ENCODE peak calls at places on chromosomes 5 and 9, in seven cellular contexts. Z is neural crest cell; T is psoas muscle; B is CD8-positive, alpha-beta T cell; X is WERI-Rb-1; W is Calu3; V is ovary. F is an unnamed sample.

GRCh38 chr9:123998970-123999621 is 12.5 kb upstream of the LHX2 start:
- DNase-seq in Z (no peak), T (no peak), B (no peak), X (peak; percentile 30), W (no peak), V (no peak), F (no peak)

GRCh38 chr9:91197232-91198181 is 164.2 kb downstream of the AUH start:
- DNase-seq in Z (no peak), T (peak; percentile 77), B (no peak), X (no peak), W (peak; percentile 74), V (peak; percentile 77), F (no peak)

GRCh38 chr5:75509956-75510355 is 1.5 kb downstream of the CERT1 start:
- DNase-seq in Z (no peak), T (no peak), B (no peak), X (no peak), W (peak; percentile 16), V (no peak), F (no peak)

GRCh38 chr9:137740311-137740710 is 121.5 kb downstream of the EHMT1 start:
- DNase-seq in Z (no peak), T (peak; percentile 65), B (no peak), X (no peak), W (no peak), V (peak; percentile 80), F (no peak)

GRCh38 chr9:127519301-127520166 is 68.2 kb downstream of the LRSAM1 start:
- DNase-seq in Z (no peak), T (no peak), B (no peak), X (no peak), W (peak; percentile 83), V (no peak), F (no peak)

GRCh38 chr9:127124091-127124490 is 1.7 kb upstream of the ANGPTL2 start:
- DNase-seq in Z (no peak), T (peak; percentile 26), B (no peak), X (no peak), W (no peak), V (no peak), F (no peak)

GRCh38 chr5:97297063-97297715 is 114.1 kb upstream of the RIOK2 start:
- DNase-seq in Z (peak; percentile 23), T (no peak), B (no peak), X (peak; percentile 74), W (peak; percentile 63), V (no peak), F (peak; percentile 25)

GRCh38 chr5:36073595-36074216 is 7.0 kb upstream of the UGT3A2 start:
- DNase-seq in Z (no peak), T (no peak), B (no peak), X (peak; percentile 52), W (no peak), V (no peak), F (no peak)

GRCh38 chr9:133710661-133711427 is 27.3 kb downstream of the SARDH start:
- DNase-seq in Z (no peak), T (peak; percentile 48), B (no peak), X (no peak), W (no peak), V (peak; percentile 22), F (no peak)

GRCh38 chr9:131015112-131015511 is 6.1 kb downstream of the LAMC3 start:
- DNase-seq in Z (no peak), T (peak; percentile 30), B (no peak), X (no peak), W (no peak), V (no peak), F (no peak)

GRCh38 chr9:129962889-129963703 is 79.9 kb downstream of the FNBP1 start:
- DNase-seq in Z (no peak), T (no peak), B (peak; percentile 78), X (no peak), W (peak; percentile 11), V (no peak), F (no peak)

GRCh38 chr9:136644593-136645342 is 17.9 kb upstream of the EGFL7 start:
- DNase-seq in Z (peak; percentile 73), T (peak; percentile 92), B (peak; percentile 77), X (no peak), W (peak; percentile 73), V (no peak), F (peak; percentile 58)

GRCh38 chr5:16774806-16775205 is 158.0 kb upstream of the RETREG1 start:
- DNase-seq in Z (no peak), T (no peak), B (no peak), X (no peak), W (no peak), V (no peak), F (no peak)

GRCh38 chr5:16782227-16782626 is 153.9 kb downstream of the MYO10 start:
- DNase-seq in Z (no peak), T (no peak), B (no peak), X (no peak), W (no peak), V (no peak), F (no peak)

GRCh38 chr5:16773990-16774389 is 157.2 kb upstream of the RETREG1 start:
- DNase-seq in Z (no peak), T (no peak), B (no peak), X (no peak), W (no peak), V (no peak), F (no peak)

GRCh38 chr5:16777432-16777831 is 158.7 kb downstream of the MYO10 start:
- DNase-seq in Z (no peak), T (no peak), B (no peak), X (no peak), W (no peak), V (no peak), F (no peak)

DNA sequence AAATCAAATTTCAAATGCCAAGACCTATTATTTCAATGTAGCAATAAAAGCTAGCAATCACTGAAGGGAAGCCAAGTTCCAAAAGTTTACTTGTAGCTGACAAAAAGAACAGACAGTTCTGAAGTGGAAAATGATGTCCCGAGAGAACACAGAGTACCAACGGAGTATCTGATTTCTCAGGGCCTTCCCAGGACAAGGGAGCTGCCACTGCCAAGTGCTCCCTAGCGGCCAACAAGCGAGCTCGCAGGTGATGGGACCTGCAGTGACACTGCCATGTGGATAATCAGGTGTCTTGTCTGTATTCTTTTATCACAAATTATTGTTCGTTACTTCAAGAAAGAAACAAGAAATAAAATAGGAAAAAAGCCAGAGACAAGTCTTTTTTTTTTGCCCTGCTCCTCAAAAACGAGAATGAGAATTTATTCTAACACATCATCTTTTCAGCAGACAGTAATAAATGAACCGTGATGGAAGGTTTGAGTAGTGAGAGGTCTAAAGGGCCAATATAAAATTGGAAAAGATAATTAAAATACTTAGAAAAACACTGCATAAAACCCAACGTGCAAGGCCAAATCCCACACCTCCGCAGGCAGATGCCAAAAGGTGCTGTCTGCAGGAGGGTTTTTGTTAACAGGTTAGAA is 159.4 kb downstream of the MYO10 start:
- DNase-seq in Z (peak; percentile 26), T (peak; percentile 86), B (no peak), X (no peak), W (no peak), V (no peak), F (no peak)
- TF ChIP-seq CTCF in Z (peak; percentile 62), T (peak; percentile 49), B (no peak), X (peak; percentile 15), W (no peak), V (no peak), F (peak; percentile 58)

GRCh38 chr5:170413897-170414296 is 24.7 kb upstream of the KCNMB1 start:
- DNase-seq in Z (no peak), T (no peak), B (no peak), X (no peak), W (no peak), V (no peak), F (no peak)

GRCh38 chr5:170414786-170415185 is 25.6 kb upstream of the KCNMB1 start:
- DNase-seq in Z (no peak), T (no peak), B (no peak), X (no peak), W (no peak), V (no peak), F (no peak)

GRCh38 chr5:170408189-170408588 is 19.0 kb upstream of the KCNMB1 start:
- DNase-seq in Z (no peak), T (no peak), B (no peak), X (peak; percentile 29), W (no peak), V (no peak), F (no peak)

GRCh38 chr5:170408866-170409265 is 19.7 kb upstream of the KCNMB1 start:
- DNase-seq in Z (no peak), T (no peak), B (no peak), X (no peak), W (no peak), V (no peak), F (no peak)

DNA sequence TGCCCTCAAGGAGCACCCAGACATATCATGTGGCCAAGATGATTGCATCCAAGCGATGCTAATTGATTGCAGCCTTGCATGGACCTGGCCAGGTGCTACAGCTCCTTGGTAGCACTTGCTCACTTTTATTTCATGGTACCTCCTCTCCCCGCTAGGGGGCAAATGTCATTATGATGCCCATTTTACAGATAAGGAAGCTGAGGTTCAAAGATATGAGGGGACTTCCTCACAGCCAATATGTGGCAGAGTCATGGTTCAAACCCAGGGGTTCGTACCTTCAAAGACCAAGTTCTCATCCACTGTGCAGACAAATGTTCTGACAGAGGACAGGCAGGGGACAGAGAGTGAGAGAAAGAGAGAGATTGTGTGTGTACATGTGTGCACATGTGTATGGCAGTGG is 21.9 kb upstream of the KCNMB1 start:
- DNase-seq in Z (no peak), T (no peak), B (no peak), X (no peak), W (no peak), V (no peak), F (no peak)
- TF ChIP-seq CTCF in Z (no peak), T (no peak), B (no peak), X (no peak), W (no peak), V (no peak), F (no peak)

DNA sequence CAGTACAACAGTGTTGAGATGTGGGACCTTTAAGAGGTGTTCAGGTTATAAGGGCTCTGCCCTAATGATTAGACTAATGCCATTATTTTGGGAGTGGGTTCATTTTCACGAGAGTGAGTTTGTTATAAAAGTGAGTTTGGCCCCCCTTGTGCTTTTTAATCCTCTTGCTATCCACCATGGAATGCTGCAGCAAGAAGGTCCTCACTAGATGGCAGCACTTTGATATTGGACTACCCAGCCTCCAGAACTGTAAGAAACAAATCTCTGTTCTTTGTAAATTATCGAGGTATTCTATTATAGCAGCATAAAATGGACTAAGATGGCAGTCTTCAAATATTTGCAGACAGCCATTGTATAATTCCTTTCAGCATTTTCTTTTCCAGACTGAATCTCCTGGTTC is 212.4 kb downstream of the LRRC70 start:
- DNase-seq in Z (no peak), T (no peak), B (no peak), X (peak; percentile 15), W (peak; percentile 24), V (no peak), F (no peak)
- TF ChIP-seq CTCF in Z (peak; percentile 45), T (no peak), B (no peak), X (peak; percentile 51), W (peak; percentile 40), V (no peak), F (peak; percentile 41)

GRCh38 chr9:99562263-99562565 is 259.5 kb upstream of the NR4A3 start:
- DNase-seq in Z (no peak), T (no peak), B (no peak), X (no peak), W (no peak), V (no peak), F (no peak)

GRCh38 chr9:99565203-99565602 is 256.5 kb upstream of the NR4A3 start:
- DNase-seq in Z (no peak), T (no peak), B (no peak), X (no peak), W (no peak), V (no peak), F (no peak)

GRCh38 chr9:99560561-99560960 is 261.1 kb upstream of the NR4A3 start:
- DNase-seq in Z (no peak), T (no peak), B (no peak), X (no peak), W (no peak), V (no peak), F (no peak)

GRCh38 chr9:99561435-99562262 is 260.0 kb upstream of the NR4A3 start:
- DNase-seq in Z (no peak), T (no peak), B (no peak), X (no peak), W (no peak), V (no peak), F (no peak)

GRCh38 chr9:99563364-99563763 is 258.3 kb upstream of the NR4A3 start:
- DNase-seq in Z (no peak), T (no peak), B (no peak), X (no peak), W (no peak), V (no peak), F (no peak)
- TF ChIP-seq CTCF in Z (peak; percentile 20), T (no peak), B (no peak), X (peak; percentile 31), W (no peak), V (no peak), F (peak; percentile 8)

F was measured in progenitor cell of endocrine pancreas.